ENCODE peak calls at places on chromosomes 4 and X, in five cellular contexts. G is mesenchymal stem cell, I is IMR-90, E is mesendoderm, A is H9. X is an unnamed sample.
A peak's percentile ranks its signal among the peaks of the same experiment; 100 is the strongest.

GRCh38 chrX:13366698-13367097 is 46.8 kb upstream of the ATXN3L start:
- DNase-seq in G (no peak), I (no peak), E (no peak), A (no peak), X (no peak)

GRCh38 chr4:125762537-125762936 is 447.8 kb downstream of the FAT4 start:
- DNase-seq in G (no peak), I (no peak), E (peak; percentile 25), A (no peak), X (no peak)

GRCh38 chr4:82594466-82594865 is 32.7 kb upstream of the TMEM150C start:
- DNase-seq in G (peak; percentile 4), I (no peak), E (no peak), A (no peak), X (no peak)

GRCh38 chrX:68936186-68936585 is 107.4 kb downstream of the EFNB1 start:
- DNase-seq in G (peak; percentile 31), I (no peak), E (no peak), A (no peak), X (no peak)

GRCh38 chrX:148382983-148383382 is 117.4 kb upstream of the AFF2 start:
- DNase-seq in G (no peak), I (no peak), E (peak; percentile 79), A (peak; percentile 41), X (no peak)

GRCh38 chr4:183142566-183143545 is 43.8 kb downstream of the WWC2 start:
- DNase-seq in G (peak; percentile 49), I (peak; percentile 47), E (peak; percentile 37), A (no peak), X (no peak)

GRCh38 chr4:85147481-85148076 is 181.1 kb upstream of the WDFY3 start:
- DNase-seq in G (peak; percentile 77), I (peak; percentile 54), E (peak; percentile 86), A (peak; percentile 35), X (peak; percentile 23)

GRCh38 chr4:184282251-184282713 is 64.6 kb upstream of the ENPP6 start:
- DNase-seq in G (no peak), I (no peak), E (peak; percentile 20), A (no peak), X (no peak)

GRCh38 chr4:40739347-40739746 is 10.4 kb upstream of the NSUN7 start:
- DNase-seq in G (no peak), I (no peak), E (no peak), A (no peak), X (no peak)

GRCh38 chrX:101385795-101386541 is at the start of gene BTK:
- DNase-seq in G (no peak), I (no peak), E (peak; percentile 22), A (no peak), X (no peak)

GRCh38 chr4:138677651-138678202 is 337.9 kb upstream of the NOCT start:
- DNase-seq in G (no peak), I (no peak), E (no peak), A (no peak), X (no peak)

GRCh38 chr4:152126233-152126632 is 365.4 kb upstream of the GATB start:
- DNase-seq in G (no peak), I (no peak), E (no peak), A (no peak), X (no peak)

GRCh38 chr4:109803924-109804571 is 2.2 kb upstream of the CFI start:
- DNase-seq in G (peak; percentile 66), I (peak; percentile 37), E (peak; percentile 83), A (peak; percentile 50), X (peak; percentile 45)

GRCh38 chrX:47091149-47091775 is 13.0 kb downstream of the RGN start:
- DNase-seq in G (peak; percentile 61), I (peak; percentile 18), E (no peak), A (no peak), X (peak; percentile 1)

GRCh38 chr4:121307441-121308327 is 73.1 kb downstream of the QRFPR start:
- DNase-seq in G (peak; percentile 56), I (peak; percentile 34), E (peak; percentile 86), A (peak; percentile 58), X (peak; percentile 53)

GRCh38 chr4:80005863-80006262 is 67.2 kb downstream of the ANTXR2 start:
- DNase-seq in G (peak; percentile 33), I (peak; percentile 65), E (no peak), A (no peak), X (no peak)

GRCh38 chr4:2934813-2935761 is 28.1 kb downstream of the NOP14 start:
- DNase-seq in G (peak; percentile 89), I (peak; percentile 85), E (peak; percentile 91), A (peak; percentile 92), X (peak; percentile 89)
- H2AK5ac ChIP-seq in G (peak overlapping the region; percentile 18), I (peak overlapping the region; percentile 85), E (no peak overlapping the region), A (no peak overlapping the region), X (peak overlapping the region; percentile 41)

DNA sequence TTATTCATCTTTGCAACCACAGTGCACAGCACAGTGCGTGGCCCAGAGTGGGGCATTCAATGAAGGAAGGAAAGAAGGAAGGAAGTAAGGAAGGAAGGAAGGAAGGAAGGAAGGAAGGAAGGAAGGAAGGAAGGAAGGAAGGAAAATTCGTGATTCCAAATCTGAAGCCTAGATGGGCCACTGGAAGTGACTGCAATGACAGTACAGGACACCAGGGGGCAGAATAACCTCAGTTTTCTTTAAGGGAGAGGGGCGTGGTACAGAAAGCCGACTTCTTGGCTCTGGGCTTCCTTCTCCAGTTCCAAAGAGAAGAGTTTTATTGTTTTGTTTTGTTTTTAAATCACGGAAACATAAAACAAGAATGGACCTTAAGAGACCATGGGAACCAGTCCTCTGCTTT is 47.8 kb downstream of the APLN start:
- DNase-seq in G (peak; percentile 47), I (peak; percentile 36), E (peak; percentile 39), A (no peak), X (peak; percentile 60)
- H2BK15ac ChIP-seq in G (no peak overlapping the region), I (no peak overlapping the region), E (no peak overlapping the region), A (no peak overlapping the region), X (no peak overlapping the region)

GRCh38 chr4:76830612-76831474 is 67.1 kb downstream of the SOWAHB start:
- DNase-seq in G (peak; percentile 97), I (peak; percentile 92), E (peak; percentile 70), A (no peak), X (peak; percentile 20)

GRCh38 chr4:76836860-76837564 is 60.9 kb downstream of the SOWAHB start:
- DNase-seq in G (peak; percentile 17), I (no peak), E (no peak), A (no peak), X (no peak)

DNA sequence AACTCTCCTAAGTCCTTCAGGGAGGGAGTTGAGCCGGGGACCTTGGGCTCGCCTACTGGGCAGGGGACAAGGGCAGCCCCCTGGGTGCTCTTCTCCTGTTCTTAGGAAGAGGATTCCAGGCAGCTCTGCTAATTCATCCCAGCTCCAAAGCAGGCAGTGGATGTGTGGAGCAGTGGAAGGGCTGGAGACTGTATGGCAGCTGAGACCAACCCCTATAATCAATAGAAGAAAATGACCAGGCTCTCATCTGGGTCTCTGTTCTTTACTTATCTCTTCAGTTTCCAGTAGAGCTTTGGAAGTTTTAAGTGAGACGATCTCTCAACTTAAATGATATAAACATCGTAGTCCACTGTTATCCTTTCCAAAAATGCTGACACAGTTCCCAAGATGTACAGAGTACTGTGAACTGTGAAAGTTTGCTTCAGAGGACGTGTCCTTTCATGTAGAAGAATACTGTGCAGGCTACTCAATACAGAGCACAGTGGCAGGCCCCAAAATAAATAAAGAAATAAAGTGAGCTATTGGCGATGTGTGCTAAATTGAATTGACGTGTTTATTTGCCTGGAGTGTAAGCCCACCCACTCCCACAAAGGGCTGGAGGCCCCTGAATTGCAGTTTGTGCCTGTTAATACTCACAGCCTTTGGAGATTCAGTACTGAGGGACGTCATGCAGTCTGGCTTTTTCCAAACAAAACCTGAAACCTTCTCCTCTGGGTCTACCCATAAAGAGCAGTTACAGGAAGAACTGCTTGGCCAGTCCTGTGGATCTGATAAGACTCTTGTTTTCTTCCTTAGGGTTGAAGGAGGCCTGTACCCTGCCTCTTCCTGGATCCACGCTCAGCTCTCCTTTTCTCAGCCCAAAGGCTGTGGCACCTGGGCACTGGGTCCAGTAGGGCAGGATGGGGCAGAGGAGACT is 66.2 kb downstream of the SOWAHB start:
- DNase-seq in G (peak; percentile 82), I (peak; percentile 55), E (no peak), A (no peak), X (no peak)
- H2AK5ac ChIP-seq in G (no peak overlapping the region), I (peak overlapping the region; percentile 94), E (no peak overlapping the region), A (no peak overlapping the region), X (no peak overlapping the region)

GRCh38 chr4:89054627-89055026 is 2.4 kb downstream of the FAM13A start:
- DNase-seq in G (no peak), I (no peak), E (no peak), A (no peak), X (no peak)

GRCh38 chr4:89056292-89056952 is 563 bp downstream of the FAM13A start:
- DNase-seq in G (no peak), I (no peak), E (no peak), A (no peak), X (peak; percentile 6)

GRCh38 chr4:89055157-89056080 is 1.6 kb downstream of the FAM13A start:
- DNase-seq in G (no peak), I (no peak), E (peak; percentile 70), A (no peak), X (no peak)

DNA sequence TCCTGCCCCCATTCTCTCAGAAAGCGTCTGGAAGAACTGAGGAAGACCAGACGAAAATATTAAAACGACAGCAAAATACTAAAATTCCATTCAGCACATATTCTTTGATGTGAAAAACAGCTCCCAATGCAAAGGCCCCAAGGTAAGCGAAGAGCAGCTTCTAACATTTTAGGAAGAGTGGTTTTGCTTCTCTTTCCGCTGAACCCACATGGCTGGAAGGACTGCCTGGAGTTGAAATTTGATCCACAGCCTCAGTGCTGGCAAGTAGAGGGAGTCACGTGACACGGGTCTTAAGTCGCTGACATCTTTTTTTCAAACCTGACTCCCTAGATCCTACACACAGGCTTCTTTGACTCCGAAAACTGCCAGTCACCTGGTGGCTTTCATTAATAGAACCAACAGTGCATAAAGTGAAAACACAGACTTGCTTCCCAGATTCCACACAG is at the start of gene FAM13A:
- DNase-seq in G (peak; percentile 95), I (peak; percentile 97), E (peak; percentile 98), A (peak; percentile 89), X (peak; percentile 80)
- H2BK15ac ChIP-seq in G (no peak within 1 kb of the TSS), I (peak within 1 kb of the TSS; percentile 21), E (no peak within 1 kb of the TSS), A (no peak within 1 kb of the TSS), X (no peak within 1 kb of the TSS)

DNA sequence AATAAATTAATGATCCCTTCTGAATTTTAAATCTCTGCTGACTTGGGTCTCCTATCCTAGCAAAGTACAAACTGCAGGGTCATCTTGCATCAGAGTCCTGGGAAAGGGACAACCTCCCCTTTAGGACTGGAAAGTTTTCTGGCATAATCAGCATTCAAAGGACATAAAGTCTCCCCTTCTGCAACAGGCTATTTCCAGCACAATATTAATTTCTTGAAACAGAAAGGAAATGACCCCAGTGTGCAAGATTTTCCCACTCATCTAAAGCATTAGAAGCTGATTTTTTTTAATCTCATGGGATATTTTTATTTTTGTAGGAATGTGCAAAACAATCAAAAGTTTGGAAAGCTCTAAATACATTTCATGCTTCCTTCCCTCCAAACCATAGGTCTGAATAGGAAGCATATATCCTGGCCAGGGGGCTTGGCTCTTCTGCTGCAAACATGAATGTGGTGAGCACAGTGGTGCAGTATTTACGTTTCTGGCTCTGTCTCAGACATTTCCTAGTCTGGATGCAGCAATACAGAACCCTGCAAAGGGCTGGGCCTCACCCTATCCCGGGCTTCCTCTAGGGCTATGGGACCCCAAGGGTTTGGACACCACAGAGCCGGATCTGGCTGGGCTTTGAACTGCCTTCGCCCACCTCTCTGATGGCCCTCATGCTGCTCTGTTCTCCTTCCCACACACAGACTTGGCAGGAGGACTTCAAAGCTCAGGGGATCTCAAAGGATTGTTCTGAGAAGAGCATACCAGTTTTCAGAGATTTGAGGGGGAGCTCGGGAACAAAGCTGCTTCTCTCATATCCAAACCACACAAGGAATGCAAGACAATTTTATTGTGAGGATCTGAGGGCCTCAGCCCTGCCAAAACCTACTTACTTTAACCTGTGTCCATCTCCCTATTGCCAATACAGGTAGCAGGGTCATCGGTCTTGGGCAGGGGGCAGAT is 64.9 kb downstream of the POLR2B start:
- DNase-seq in G (peak; percentile 63), I (peak; percentile 54), E (no peak), A (no peak), X (no peak)
- H2AK5ac ChIP-seq in G (peak overlapping the region; percentile 76), I (peak overlapping the region; percentile 94), E (no peak overlapping the region), A (no peak overlapping the region), X (no peak overlapping the region)

X was measured in neuronal stem cell.